ENCODE peak calls at places on chromosome 1, in six cellular contexts. M is NCI-H1436, T is NCI-H2029, G is AG10803, U is NCI-H1092, A is pancreas. N is an unnamed sample.
A peak's percentile ranks its signal among the peaks of the same experiment; 100 is the strongest.

GRCh38 chr1:168243200-168243599 is 17.4 kb downstream of the SFT2D2 start:
- DNase-seq in G (no peak), M (no peak), A (no peak), U (no peak), T (no peak), N (no peak)

GRCh38 chr1:86410879-86411278 is 13.1 kb upstream of the CLCA2 start:
- DNase-seq in U (no peak), T (no peak), G (no peak), M (no peak), A (no peak), N (no peak)

GRCh38 chr1:94596260-94596659 is 54.7 kb upstream of the F3 start:
- DNase-seq in U (no peak), A (no peak), T (no peak), G (no peak), M (no peak), N (no peak)

GRCh38 chr1:109655624-109656519 is at the start of gene GSTM4:
- DNase-seq in M (peak; percentile 73), T (no peak), G (peak; percentile 71), A (peak; percentile 92), U (peak; percentile 17), N (no peak)

GRCh38 chr1:212794561-212795014 is 2.9 kb downstream of the TATDN3 start:
- DNase-seq in U (no peak), A (no peak), T (no peak), G (no peak), M (no peak), N (no peak)

GRCh38 chr1:235021815-235022214 is 106.8 kb downstream of the TOMM20 start:
- DNase-seq in M (no peak), U (no peak), A (no peak), G (no peak), T (no peak), N (no peak)

GRCh38 chr1:16474166-16474800 is 33.8 kb downstream of the NECAP2 start:
- DNase-seq in T (no peak), M (no peak), A (no peak), G (no peak), U (no peak), N (no peak)

GRCh38 chr1:20733361-20733975 is 965 bp upstream of the SH2D5 start:
- DNase-seq in M (no peak), A (no peak), G (no peak), U (no peak), T (no peak), N (no peak)

GRCh38 chr1:171485375-171486047 is at the start of gene PRRC2C:
- DNase-seq in A (peak; percentile 98), U (peak; percentile 99), M (peak; percentile 96), T (peak; percentile 83), G (peak; percentile 98), N (peak; percentile 92)